ENCODE peak calls at places on chromosomes 7 and 10, in six cellular contexts. E is mesenchymal stem cell, T is A549, Z is HCT116, R is GM12878, Q is DND-41. P is an unnamed sample.

GRCh38 chr7:78052112-78052511 is 253.5 kb downstream of the PHTF2 start:
- DNase-seq in E (no peak), T (no peak), Z (no peak), R (no peak), Q (no peak), P (peak)

GRCh38 chr7:17696422-17696821 is 243.9 kb downstream of the SNX13 start:
- DNase-seq in E (peak), T (peak), Z (no peak), R (no peak), Q (no peak), P (no peak)

GRCh38 chr7:134553976-134554375 is 5.1 kb downstream of the AKR1B15 start:
- DNase-seq in E (no peak), T (peak), Z (no peak), R (no peak), Q (no peak), P (peak)

GRCh38 chr7:29639386-29639785 is 75.8 kb downstream of the PRR15 start:
- DNase-seq in E (no peak), T (no peak), Z (no peak), R (no peak), Q (no peak), P (no peak)

GRCh38 chr10:97861351-97861750 is 11.7 kb downstream of the GOLGA7B start:
- DNase-seq in E (peak), T (peak), Z (no peak), R (no peak), Q (no peak), P (no peak)

GRCh38 chr10:124044143-124044862 is 49.1 kb downstream of the CHST15 start:
- DNase-seq in E (no peak), T (no peak), Z (no peak), R (no peak), Q (no peak), P (no peak)

GRCh38 chr10:100006241-100006886 is 3.4 kb downstream of the DNMBP start:
- DNase-seq in E (peak), T (peak), Z (peak), R (peak), Q (no peak), P (no peak)

GRCh38 chr7:28076421-28077163 is 104.0 kb downstream of the JAZF1 start:
- DNase-seq in E (peak), T (peak), Z (no peak), R (no peak), Q (no peak), P (no peak)

GRCh38 chr7:137986252-137987010 is 15.5 kb downstream of the CREB3L2 start:
- DNase-seq in E (peak), T (no peak), Z (no peak), R (no peak), Q (no peak), P (no peak)

GRCh38 chr7:20376796-20377195 is 46.1 kb downstream of the ITGB8 start:
- DNase-seq in E (no peak), T (no peak), Z (no peak), R (no peak), Q (no peak), P (no peak)
- H3K4me2 ChIP-seq in E (no peak), T (no peak), Z (no peak), R (no peak), Q (no peak), P (no peak)

DNA sequence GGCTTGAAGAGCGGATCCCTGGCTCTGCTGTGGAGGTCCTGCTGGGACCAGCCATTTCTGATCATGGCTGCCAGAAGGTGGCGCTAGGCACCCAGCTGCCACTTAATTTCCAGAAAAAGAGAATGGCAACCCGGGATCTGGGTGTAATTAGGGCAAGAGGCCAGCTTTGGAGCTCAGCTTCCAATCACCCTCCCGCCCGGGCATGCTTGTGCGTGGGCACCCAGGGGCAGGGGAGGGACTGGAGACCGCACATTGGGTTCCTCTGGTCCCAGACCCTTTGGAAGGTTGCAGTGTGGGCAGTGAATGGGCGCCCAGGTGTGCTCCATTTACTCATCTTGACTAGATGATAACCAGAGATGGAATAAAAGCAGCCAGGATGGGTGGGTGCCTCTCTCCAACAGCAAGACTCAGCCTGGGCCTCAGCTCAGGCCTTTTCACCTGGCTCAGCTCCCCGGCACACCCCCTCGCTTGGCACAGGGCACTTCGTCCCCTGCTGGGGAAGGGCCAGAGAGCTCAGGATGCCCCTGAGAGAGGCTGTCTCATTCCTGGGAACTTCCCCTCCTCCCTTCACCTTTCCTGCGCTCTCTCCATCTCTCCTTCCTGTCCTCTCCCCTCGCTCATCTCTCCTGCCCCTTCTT is 14.7 kb downstream of the FAM241B start:
- DNase-seq in E (peak), T (peak), Z (peak), R (no peak), Q (peak), P (peak)
- H3K4me2 ChIP-seq in E (no peak), T (no peak), Z (peak), R (no peak), Q (no peak), P (no peak)

DNA sequence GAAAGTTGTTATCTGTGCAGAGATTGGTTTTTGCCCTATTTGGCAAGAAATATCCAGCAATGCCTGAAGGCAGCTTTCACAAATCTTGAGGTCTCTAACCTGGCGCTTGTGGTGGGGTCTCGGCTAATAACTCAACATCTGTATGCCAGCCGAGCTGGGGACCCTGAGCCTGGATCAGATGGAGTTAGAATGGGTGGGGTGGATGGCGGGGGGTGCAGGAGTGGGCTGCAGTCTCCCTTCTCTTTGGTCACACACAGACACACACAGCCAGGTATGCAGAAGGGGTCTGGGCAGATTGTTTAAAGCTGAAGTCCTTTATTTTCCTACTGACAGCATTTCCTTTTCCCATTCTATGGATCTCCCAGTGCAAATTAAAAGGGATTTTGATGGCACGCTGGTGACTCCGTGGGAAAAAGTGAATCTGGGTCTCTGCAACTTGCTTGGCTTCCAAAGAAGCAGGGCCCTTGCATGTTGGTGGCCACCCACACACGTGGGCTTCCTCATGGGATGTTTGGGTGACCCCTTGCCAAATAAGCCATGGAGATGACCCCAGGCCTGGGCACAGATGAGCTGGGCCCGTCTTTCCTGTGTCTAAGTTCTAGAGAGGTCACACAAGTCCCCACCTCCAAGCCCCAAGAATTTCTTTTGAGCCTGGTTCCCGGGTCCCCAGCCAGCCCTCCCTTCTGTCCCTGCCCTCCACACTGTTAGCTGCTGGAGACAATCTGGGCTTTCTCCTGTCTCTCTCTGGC is 40.0 kb upstream of the EMX2 start:
- DNase-seq in E (no peak), T (no peak), Z (no peak), R (no peak), Q (no peak), P (no peak)
- H3K4me2 ChIP-seq in E (no peak), T (no peak), Z (no peak), R (no peak), Q (no peak), P (peak)

GRCh38 chr7:30810986-30811385 is 39.8 kb downstream of the MINDY4 start:
- DNase-seq in E (no peak), T (no peak), Z (no peak), R (no peak), Q (no peak), P (no peak)
- H3K4me2 ChIP-seq in E (no peak), T (no peak), Z (no peak), R (peak), Q (no peak), P (no peak)

DNA sequence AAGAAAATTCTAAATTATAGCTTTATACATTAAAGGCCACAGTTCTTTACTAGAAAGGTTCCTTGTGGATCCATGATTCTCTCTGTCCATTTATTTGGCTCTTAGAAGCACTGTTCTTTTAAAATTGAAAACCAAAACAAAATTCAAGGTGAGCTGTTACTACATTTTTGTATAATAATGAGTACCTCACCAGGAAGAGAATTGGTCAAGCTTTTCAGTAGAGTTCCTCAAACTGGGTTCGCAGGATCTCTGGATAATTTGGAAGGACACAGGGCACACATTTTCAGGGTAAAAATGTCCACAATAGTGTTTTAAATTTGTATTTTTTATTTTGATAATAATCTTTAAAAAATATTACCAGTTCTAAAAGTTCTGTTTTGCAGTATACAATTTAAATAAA is 93.0 kb downstream of the PPP1R3A start:
- DNase-seq in E (no peak), T (no peak), Z (no peak), R (no peak), Q (no peak), P (no peak)
- H3K4me2 ChIP-seq in E (no peak), T (no peak), Z (no peak), R (no peak), Q (no peak), P (no peak)

DNA sequence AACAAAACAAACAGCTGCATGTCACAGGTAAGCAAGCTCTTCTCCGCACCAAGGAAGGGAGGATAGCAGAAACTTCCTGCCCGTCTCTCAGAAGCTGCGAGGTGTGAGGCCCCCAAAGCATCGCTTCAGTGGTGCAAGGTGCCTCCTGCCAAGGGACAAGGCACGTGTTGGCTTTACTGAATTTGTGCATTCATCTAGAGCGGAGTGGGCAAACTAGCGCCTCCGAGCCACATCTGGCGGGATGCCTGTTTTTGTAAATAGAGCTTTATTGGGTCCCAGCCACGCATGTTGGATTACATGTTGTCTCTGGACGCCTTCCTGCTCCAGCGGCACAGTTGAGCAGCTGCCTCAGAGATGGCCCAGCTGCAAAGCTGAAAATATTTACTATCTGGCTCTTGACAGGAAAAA is 27.7 kb downstream of the PHYH start:
- DNase-seq in E (no peak), T (no peak), Z (no peak), R (no peak), Q (no peak), P (peak)
- H3K4me2 ChIP-seq in E (no peak), T (no peak), Z (peak), R (no peak), Q (no peak), P (peak)

DNA sequence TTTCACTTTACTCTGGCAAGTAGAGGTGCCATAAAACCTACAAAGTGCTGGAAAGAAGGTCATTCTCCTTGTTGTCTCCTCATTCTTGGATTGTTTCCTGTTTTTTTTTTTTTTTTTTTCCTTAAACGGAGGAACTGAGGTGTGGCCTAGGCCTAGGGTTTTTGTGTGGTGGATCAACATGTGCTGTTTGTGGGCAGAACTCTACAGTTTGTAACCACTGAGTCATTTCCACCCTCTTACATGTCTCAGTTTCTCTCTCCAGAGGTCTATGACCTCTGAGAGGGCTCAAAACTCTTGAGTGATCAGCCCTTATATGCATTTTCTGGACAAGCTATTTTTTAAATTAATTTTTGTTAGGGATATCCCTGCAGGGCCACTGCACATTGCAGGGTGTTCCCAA is 296.0 kb downstream of the PPP1R3A start:
- DNase-seq in E (no peak), T (no peak), Z (no peak), R (no peak), Q (no peak), P (no peak)
- H3K4me2 ChIP-seq in E (no peak), T (no peak), Z (no peak), R (no peak), Q (no peak), P (no peak)

DNA sequence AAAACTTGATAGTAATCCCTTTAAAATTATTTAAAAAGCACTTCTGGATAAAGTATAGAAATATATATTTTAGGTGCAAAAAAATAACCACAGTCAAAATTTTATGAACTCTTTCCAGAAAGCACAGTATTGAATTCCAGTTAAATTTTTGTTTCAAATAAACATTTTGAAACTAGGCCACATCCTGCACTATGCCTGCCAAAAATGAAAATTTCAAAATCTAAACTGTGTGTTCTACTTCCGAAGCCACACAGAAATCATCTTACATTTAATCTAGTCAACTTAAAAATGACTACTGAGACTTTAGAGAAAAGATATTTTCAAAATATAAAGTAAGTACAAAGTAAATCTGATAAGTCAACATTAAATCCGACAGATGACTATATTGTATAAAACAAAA is 50.0 kb downstream of the MAGI2 start:
- DNase-seq in E (no peak), T (no peak), Z (no peak), R (no peak), Q (no peak), P (no peak)
- H3K4me2 ChIP-seq in E (no peak), T (no peak), Z (no peak), R (no peak), Q (no peak), P (no peak)

GRCh38 chr10:34528320-34528719 is 286.8 kb downstream of the PARD3 start:
- DNase-seq in E (peak), T (peak), Z (peak), R (no peak), Q (no peak), P (peak)
- H3K4me2 ChIP-seq in E (no peak), T (peak), Z (peak), R (no peak), Q (no peak), P (peak)